ENCODE peak calls at places on chromosome X, in ten cellular contexts. O is amygdala; A is BE2C; U is stimulated activated CD8-positive, alpha-beta memory T cell treated with anti-CD3 and anti-CD28 coated beads, Interleukin-7, amount 100 ng/mL, for 1 hour; T is body of pancreas; N is HTR-8/SVneo; X is CD8-positive, alpha-beta memory T cell; K is COR-L47; J is AG09309; L is GM13977. Y is an unnamed sample.

GRCh38 chrX:81337805-81338204 is 135.9 kb downstream of the SH3BGRL start:
- DNase-seq in O (no peak), A (no peak), U (no peak), T (no peak), N (no peak), X (no peak), K (no peak), J (no peak), L (no peak), Y (no peak)

GRCh38 chrX:48835524-48836329 is at the start of gene PCSK1N:
- DNase-seq in O (peak), A (peak), U (no peak), T (no peak), N (peak), X (no peak), K (peak), J (no peak), L (peak), Y (no peak)

GRCh38 chrX:141832247-141832646 is 5.9 kb upstream of the MAGEC3 start:
- DNase-seq in O (no peak), A (no peak), U (no peak), T (no peak), N (no peak), X (no peak), K (no peak), J (no peak), L (no peak), Y (no peak)

GRCh38 chrX:87005183-87005582 is 512.4 kb upstream of the KLHL4 start:
- DNase-seq in O (no peak), A (no peak), U (no peak), T (no peak), N (no peak), X (no peak), K (no peak), J (no peak), L (no peak), Y (no peak)

GRCh38 chrX:40821780-40822179 is 86.4 kb upstream of the MED14 start:
- DNase-seq in O (no peak), A (no peak), U (no peak), T (no peak), N (no peak), X (no peak), K (no peak), J (no peak), L (no peak), Y (no peak)

GRCh38 chrX:22742174-22742573 is 257.6 kb upstream of the DDX53 start:
- DNase-seq in O (no peak), A (no peak), U (no peak), T (no peak), N (no peak), X (no peak), K (no peak), J (peak), L (no peak), Y (no peak)

GRCh38 chrX:2550288-2551020 is 49.7 kb upstream of the DHRSX start:
- DNase-seq in O (no peak), A (no peak), U (no peak), T (no peak), N (no peak), X (no peak), K (no peak), J (no peak), L (no peak), Y (no peak)

GRCh38 chrX:7346021-7346420 is 198.1 kb upstream of the PUDP start:
- DNase-seq in O (no peak), A (no peak), U (no peak), T (no peak), N (no peak), X (no peak), K (no peak), J (peak), L (no peak), Y (no peak)

GRCh38 chrX:123331859-123332258 is 147.8 kb downstream of the GRIA3 start:
- DNase-seq in O (no peak), A (no peak), U (no peak), T (no peak), N (no peak), X (no peak), K (no peak), J (no peak), L (no peak), Y (no peak)

GRCh38 chrX:69237228-69237627 is 72.0 kb upstream of the PJA1 start:
- DNase-seq in O (no peak), A (no peak), U (no peak), T (no peak), N (no peak), X (no peak), K (no peak), J (no peak), L (no peak), Y (no peak)

GRCh38 chrX:34810364-34810763 is 132.2 kb upstream of the FAM47B start:
- DNase-seq in O (no peak), A (no peak), U (no peak), T (no peak), N (no peak), X (no peak), K (no peak), J (no peak), L (no peak), Y (no peak)

GRCh38 chrX:10087391-10087790 is 69.4 kb upstream of the CLCN4 start:
- DNase-seq in O (no peak), A (no peak), U (no peak), T (no peak), N (no peak), X (no peak), K (no peak), J (no peak), L (no peak), Y (no peak)

GRCh38 chrX:39669668-39670067 is 428.1 kb downstream of the BCOR start:
- DNase-seq in O (no peak), A (no peak), U (no peak), T (no peak), N (no peak), X (no peak), K (no peak), J (no peak), L (no peak), Y (no peak)

Y was measured in KBM-7.